ENCODE peak calls at places on chromosomes 1 and 21, in five cellular contexts. C, H, R, U and Z are unnamed samples.

GRCh38 chr1:239987103-239987745 is 104.5 kb upstream of the FMN2 start:
- DNase-seq in C (peak; percentile 55), H (no peak), R (no peak), U (peak; percentile 28), Z (no peak)

GRCh38 chr1:98112631-98113030 is 191.8 kb upstream of the DPYD start:
- DNase-seq in C (no peak), H (no peak), R (no peak), U (no peak), Z (no peak)

GRCh38 chr1:228065543-228066347 is 16.8 kb upstream of the ARF1 start:
- DNase-seq in C (no peak), H (no peak), R (no peak), U (no peak), Z (no peak)

GRCh38 chr1:222182641-222183040 is 365.3 kb downstream of the HHIPL2 start:
- DNase-seq in C (no peak), H (no peak), R (no peak), U (no peak), Z (no peak)

GRCh38 chr21:45041351-45041805 is 33.0 kb upstream of the ADARB1 start:
- DNase-seq in C (no peak), H (no peak), R (no peak), U (no peak), Z (no peak)

GRCh38 chr1:162235261-162235780 is 141.3 kb downstream of the SPATA46 start:
- DNase-seq in C (no peak), H (no peak), R (no peak), U (peak; percentile 91), Z (peak; percentile 9)

GRCh38 chr1:70509996-70510876 is 99.2 kb downstream of the CTH start:
- DNase-seq in C (peak; percentile 72), H (peak; percentile 53), R (peak; percentile 30), U (peak; percentile 50), Z (peak; percentile 66)

GRCh38 chr1:235597867-235598553 is 51.6 kb downstream of the GNG4 start:
- DNase-seq in C (peak; percentile 30), H (no peak), R (no peak), U (peak; percentile 27), Z (peak; percentile 58)

GRCh38 chr1:36966242-36966641 is 68.1 kb downstream of the GRIK3 start:
- DNase-seq in C (peak; percentile 45), H (no peak), R (no peak), U (peak; percentile 5), Z (no peak)

GRCh38 chr21:31235671-31236450 is 108.2 kb downstream of the TIAM1 start:
- DNase-seq in C (no peak), H (no peak), R (no peak), U (no peak), Z (no peak)

GRCh38 chr1:171196351-171196750 is 11.3 kb downstream of the FMO2 start:
- DNase-seq in C (no peak), H (no peak), R (no peak), U (no peak), Z (no peak)

GRCh38 chr1:3451994-3452865 is 2.2 kb upstream of the ARHGEF16 start:
- DNase-seq in C (no peak), H (no peak), R (no peak), U (no peak), Z (no peak)

GRCh38 chr1:96634863-96635262 is 86.7 kb upstream of the PTBP2 start:
- DNase-seq in C (no peak), H (no peak), R (no peak), U (no peak), Z (no peak)

GRCh38 chr1:21175324-21175669 is 1.4 kb downstream of the EIF4G3 start:
- DNase-seq in C (peak; percentile 65), H (peak; percentile 20), R (no peak), U (no peak), Z (no peak)

GRCh38 chr1:80498673-80499072 is 1302.1 kb upstream of the ADGRL2 start:
- DNase-seq in C (no peak), H (no peak), R (no peak), U (no peak), Z (no peak)

GRCh38 chr1:3315991-3316943 is 138.2 kb upstream of the ARHGEF16 start:
- DNase-seq in C (no peak), H (no peak), R (no peak), U (peak; percentile 21), Z (no peak)

GRCh38 chr1:17574502-17574901 is 35.0 kb downstream of the ARHGEF10L start:
- DNase-seq in C (no peak), H (peak; percentile 57), R (no peak), U (no peak), Z (no peak)

GRCh38 chr1:173554541-173555250 is 48.2 kb downstream of the SLC9C2 start:
- DNase-seq in C (no peak), H (no peak), R (no peak), U (peak; percentile 1), Z (no peak)

GRCh38 chr1:197437891-197438853 is 170.1 kb downstream of the CRB1 start:
- DNase-seq in C (no peak), H (no peak), R (no peak), U (no peak), Z (no peak)

GRCh38 chr1:11725616-11726015 is 10.3 kb upstream of the AGTRAP start:
- DNase-seq in C (no peak), H (no peak), R (no peak), U (no peak), Z (no peak)
- TF ChIP-seq REST in C (no peak), H (no peak), R (no peak), U (no peak), Z (no peak)

GRCh38 chr1:107835151-107835670 is 129.8 kb downstream of the VAV3 start:
- DNase-seq in C (no peak), H (no peak), R (no peak), U (no peak), Z (no peak)
- TF ChIP-seq RFX5 in C (no peak), H (no peak), R (no peak), U (no peak), Z (no peak)

DNA sequence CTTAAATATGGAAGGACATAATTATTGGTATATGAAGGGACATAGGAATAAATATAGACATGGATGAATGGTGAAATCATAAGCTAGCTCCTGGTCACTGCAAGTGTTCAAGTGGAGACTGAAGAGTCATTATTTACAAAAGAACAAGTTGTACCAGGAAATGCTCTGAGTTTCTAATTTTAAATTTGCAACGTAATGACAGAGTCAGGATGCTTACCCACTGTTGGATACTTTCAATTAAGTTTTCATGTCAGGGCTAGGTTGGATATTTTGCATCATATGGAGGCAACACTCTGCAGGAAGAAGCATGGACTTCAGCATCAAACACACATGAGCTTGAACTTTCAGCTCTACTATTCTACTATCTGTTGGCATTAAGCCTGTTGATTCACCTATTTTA is 499.6 kb upstream of the C1orf87 start:
- DNase-seq in C (no peak), H (no peak), R (no peak), U (no peak), Z (peak; percentile 4)
- TF ChIP-seq REST in C (no peak), H (no peak), R (no peak), U (no peak), Z (no peak)

DNA sequence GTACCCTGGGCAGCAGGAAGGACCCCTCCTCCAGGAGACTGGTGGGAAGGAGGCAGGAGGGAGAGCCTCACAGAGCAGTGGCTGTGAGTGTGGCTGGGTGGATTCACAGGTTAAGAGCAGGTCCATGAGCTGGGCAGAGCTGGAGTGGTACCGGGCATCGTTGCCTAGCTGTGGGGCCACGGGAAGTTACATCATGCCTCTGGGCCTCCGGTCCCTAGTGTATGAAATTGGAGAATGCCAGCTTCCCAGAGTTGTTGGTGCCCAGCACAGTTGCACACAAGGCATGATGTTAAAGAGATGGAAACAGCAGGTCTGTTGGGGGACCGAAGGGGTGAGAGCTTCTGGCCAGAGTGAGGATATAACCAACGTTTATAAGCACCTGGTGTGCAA is 18.5 kb downstream of the FOXO6 start:
- DNase-seq in C (no peak), H (no peak), R (no peak), U (no peak), Z (no peak)
- TF ChIP-seq RFX5 in C (no peak), H (no peak), R (no peak), U (no peak), Z (no peak)

DNA sequence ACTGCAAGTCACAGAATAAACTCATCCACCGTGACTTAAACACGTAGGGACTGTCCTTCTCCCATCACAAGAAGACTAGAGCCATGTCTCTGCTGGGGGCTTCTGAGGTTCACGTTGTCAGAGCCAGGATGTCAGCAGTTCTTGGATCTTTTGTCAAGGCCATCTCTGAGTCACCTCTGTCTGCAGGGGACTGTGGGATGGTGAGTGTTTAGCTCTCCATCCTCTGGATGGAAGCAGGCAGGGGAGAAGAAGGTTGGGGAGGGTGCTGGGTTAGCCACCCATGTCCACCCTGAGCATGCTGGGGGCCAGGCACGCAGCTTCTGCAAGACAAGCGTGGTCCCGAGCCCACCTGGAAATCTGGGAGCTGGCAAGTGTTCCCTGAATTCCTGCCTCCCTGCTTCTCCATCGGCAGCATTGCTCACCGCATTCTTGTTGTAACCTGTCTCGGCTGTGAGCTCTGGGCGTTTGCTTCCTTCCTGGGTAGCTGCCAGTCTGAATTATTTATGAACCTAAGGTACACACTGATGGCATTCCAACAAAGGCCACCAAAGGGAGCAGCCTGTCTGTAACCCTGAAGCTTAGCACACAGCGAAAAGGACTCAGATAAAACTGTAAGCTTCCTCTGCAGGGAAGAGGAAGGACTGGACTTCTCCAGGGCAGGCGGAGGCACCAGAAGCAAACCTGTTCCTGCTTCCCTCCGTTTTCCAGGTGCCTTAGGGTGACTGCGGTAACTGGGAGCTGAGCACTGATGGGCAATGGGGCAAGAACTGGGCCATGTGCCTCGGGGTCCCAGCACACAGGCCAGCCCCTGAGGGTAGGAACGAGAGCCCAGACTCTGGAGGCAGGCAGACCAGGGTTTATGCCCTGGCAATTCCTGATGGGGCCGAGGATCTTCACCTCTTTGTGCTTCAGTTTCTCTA is 88.6 kb downstream of the RIPK4 start:
- DNase-seq in C (no peak), H (no peak), R (no peak), U (peak; percentile 89), Z (peak; percentile 94)
- TF ChIP-seq REST in C (no peak), H (no peak), R (no peak), U (no peak), Z (no peak)